ENCODE peak calls at places on chromosome 18, in nine cellular contexts. One of them, this sample, is unnamed.

GRCh38 chr18:61882296-61883004 is 10.4 kb downstream of the RNF152 start:
- DNase-seq in thyroid gland: no peak
- DNase-seq in adrenal gland: no peak
- DNase-seq in GM12878: no peak
- DNase-seq in astrocyte of the spinal cord: peak; percentile 9
- DNase-seq in neural progenitor cell: no peak
- DNase-seq in hepatocyte: peak; percentile 11
- DNase-seq in IMR-90: peak; percentile 19
- DNase-seq in AG04449: no peak
- DNase-seq in this sample: no peak

GRCh38 chr18:36757081-36757480 is 71.7 kb downstream of the TPGS2 start:
- DNase-seq in thyroid gland: no peak
- DNase-seq in adrenal gland: no peak
- DNase-seq in GM12878: no peak
- DNase-seq in astrocyte of the spinal cord: peak; percentile 70
- DNase-seq in neural progenitor cell: peak; percentile 71
- DNase-seq in hepatocyte: peak; percentile 76
- DNase-seq in IMR-90: peak; percentile 80
- DNase-seq in AG04449: peak; percentile 49
- DNase-seq in this sample: peak; percentile 65

GRCh38 chr18:79503891-79504475 is 108.3 kb downstream of the NFATC1 start:
- DNase-seq in thyroid gland: no peak
- DNase-seq in adrenal gland: no peak
- DNase-seq in GM12878: no peak
- DNase-seq in astrocyte of the spinal cord: no peak
- DNase-seq in neural progenitor cell: no peak
- DNase-seq in hepatocyte: no peak
- DNase-seq in IMR-90: no peak
- DNase-seq in AG04449: no peak
- DNase-seq in this sample: no peak

GRCh38 chr18:41858761-41859555 is 96.1 kb upstream of the PIK3C3 start:
- DNase-seq in thyroid gland: no peak
- DNase-seq in adrenal gland: no peak
- DNase-seq in GM12878: no peak
- DNase-seq in astrocyte of the spinal cord: no peak
- DNase-seq in neural progenitor cell: no peak
- DNase-seq in hepatocyte: no peak
- DNase-seq in IMR-90: no peak
- DNase-seq in AG04449: no peak
- DNase-seq in this sample: no peak

GRCh38 chr18:79635127-79635726 is 44.4 kb upstream of the CTDP1 start:
- DNase-seq in thyroid gland: no peak
- DNase-seq in adrenal gland: no peak
- DNase-seq in GM12878: no peak
- DNase-seq in astrocyte of the spinal cord: no peak
- DNase-seq in neural progenitor cell: no peak
- DNase-seq in hepatocyte: no peak
- DNase-seq in IMR-90: no peak
- DNase-seq in AG04449: no peak
- DNase-seq in this sample: no peak

GRCh38 chr18:12154356-12154755 is 60.7 kb downstream of the ANKRD62 start:
- DNase-seq in thyroid gland: no peak
- DNase-seq in adrenal gland: no peak
- DNase-seq in GM12878: no peak
- DNase-seq in astrocyte of the spinal cord: no peak
- DNase-seq in neural progenitor cell: no peak
- DNase-seq in hepatocyte: no peak
- DNase-seq in IMR-90: no peak
- DNase-seq in AG04449: no peak
- DNase-seq in this sample: no peak

GRCh38 chr18:63132819-63133200 is 186.8 kb downstream of the BCL2 start:
- DNase-seq in thyroid gland: peak; percentile 85
- DNase-seq in adrenal gland: no peak
- DNase-seq in GM12878: no peak
- DNase-seq in astrocyte of the spinal cord: no peak
- DNase-seq in neural progenitor cell: no peak
- DNase-seq in hepatocyte: peak; percentile 13
- DNase-seq in IMR-90: no peak
- DNase-seq in AG04449: no peak
- DNase-seq in this sample: no peak

GRCh38 chr18:48007955-48008701 is 77.7 kb upstream of the SMAD2 start:
- DNase-seq in thyroid gland: peak; percentile 78
- DNase-seq in adrenal gland: peak; percentile 78
- DNase-seq in GM12878: no peak
- DNase-seq in astrocyte of the spinal cord: peak; percentile 51
- DNase-seq in neural progenitor cell: peak; percentile 96
- DNase-seq in hepatocyte: peak; percentile 89
- DNase-seq in IMR-90: no peak
- DNase-seq in AG04449: no peak
- DNase-seq in this sample: no peak

GRCh38 chr18:22169889-22170420 is 566 bp downstream of the GATA6 start:
- DNase-seq in thyroid gland: peak; percentile 62
- DNase-seq in adrenal gland: peak; percentile 69
- DNase-seq in GM12878: no peak
- DNase-seq in astrocyte of the spinal cord: no peak
- DNase-seq in neural progenitor cell: no peak
- DNase-seq in hepatocyte: no peak
- DNase-seq in IMR-90: peak; percentile 53
- DNase-seq in AG04449: no peak
- DNase-seq in this sample: no peak

GRCh38 chr18:69752737-69753380 is 194.8 kb downstream of the CD226 start:
- DNase-seq in thyroid gland: no peak
- DNase-seq in adrenal gland: no peak
- DNase-seq in GM12878: no peak
- DNase-seq in astrocyte of the spinal cord: no peak
- DNase-seq in neural progenitor cell: no peak
- DNase-seq in hepatocyte: no peak
- DNase-seq in IMR-90: no peak
- DNase-seq in AG04449: no peak
- DNase-seq in this sample: no peak

GRCh38 chr18:74604366-74604765 is 6.7 kb downstream of the ZNF407 start:
- DNase-seq in thyroid gland: no peak
- DNase-seq in adrenal gland: no peak
- DNase-seq in GM12878: no peak
- DNase-seq in astrocyte of the spinal cord: no peak
- DNase-seq in neural progenitor cell: no peak
- DNase-seq in hepatocyte: no peak
- DNase-seq in IMR-90: no peak
- DNase-seq in AG04449: no peak
- DNase-seq in this sample: no peak

GRCh38 chr18:79519751-79520472 is 124.2 kb downstream of the NFATC1 start:
- DNase-seq in thyroid gland: no peak
- DNase-seq in adrenal gland: peak; percentile 42
- DNase-seq in GM12878: no peak
- DNase-seq in astrocyte of the spinal cord: no peak
- DNase-seq in neural progenitor cell: peak; percentile 50
- DNase-seq in hepatocyte: peak; percentile 50
- DNase-seq in IMR-90: peak; percentile 38
- DNase-seq in AG04449: no peak
- DNase-seq in this sample: no peak

GRCh38 chr18:2932247-2933181 is 80.4 kb downstream of the LPIN2 start:
- DNase-seq in thyroid gland: no peak
- DNase-seq in adrenal gland: no peak
- DNase-seq in GM12878: peak; percentile 23
- DNase-seq in astrocyte of the spinal cord: peak; percentile 72
- DNase-seq in neural progenitor cell: peak; percentile 80
- DNase-seq in hepatocyte: peak; percentile 81
- DNase-seq in IMR-90: peak; percentile 70
- DNase-seq in AG04449: no peak
- DNase-seq in this sample: peak; percentile 52

GRCh38 chr18:23353459-23353858 is 99.6 kb upstream of the RIOK3 start:
- DNase-seq in thyroid gland: no peak
- DNase-seq in adrenal gland: no peak
- DNase-seq in GM12878: peak; percentile 56
- DNase-seq in astrocyte of the spinal cord: no peak
- DNase-seq in neural progenitor cell: no peak
- DNase-seq in hepatocyte: no peak
- DNase-seq in IMR-90: no peak
- DNase-seq in AG04449: no peak
- DNase-seq in this sample: no peak

GRCh38 chr18:24009651-24010333 is 4.8 kb upstream of the TTC39C start:
- DNase-seq in thyroid gland: no peak
- DNase-seq in adrenal gland: no peak
- DNase-seq in GM12878: peak; percentile 74
- DNase-seq in astrocyte of the spinal cord: no peak
- DNase-seq in neural progenitor cell: no peak
- DNase-seq in hepatocyte: no peak
- DNase-seq in IMR-90: no peak
- DNase-seq in AG04449: no peak
- DNase-seq in this sample: no peak

GRCh38 chr18:2901405-2901989 is 54.7 kb downstream of the EMILIN2 start:
- DNase-seq in thyroid gland: no peak
- DNase-seq in adrenal gland: peak; percentile 21
- DNase-seq in GM12878: no peak
- DNase-seq in astrocyte of the spinal cord: peak; percentile 44
- DNase-seq in neural progenitor cell: no peak
- DNase-seq in hepatocyte: peak; percentile 65
- DNase-seq in IMR-90: peak; percentile 22
- DNase-seq in AG04449: no peak
- DNase-seq in this sample: no peak

GRCh38 chr18:76805221-76805620 is 17.1 kb upstream of the ZNF236 start:
- DNase-seq in thyroid gland: no peak
- DNase-seq in adrenal gland: no peak
- DNase-seq in GM12878: no peak
- DNase-seq in astrocyte of the spinal cord: peak; percentile 39
- DNase-seq in neural progenitor cell: no peak
- DNase-seq in hepatocyte: no peak
- DNase-seq in IMR-90: peak; percentile 45
- DNase-seq in AG04449: no peak
- DNase-seq in this sample: no peak

GRCh38 chr18:79410731-79411613 is 15.2 kb downstream of the NFATC1 start:
- DNase-seq in thyroid gland: no peak
- DNase-seq in adrenal gland: no peak
- DNase-seq in GM12878: no peak
- DNase-seq in astrocyte of the spinal cord: no peak
- DNase-seq in neural progenitor cell: no peak
- DNase-seq in hepatocyte: no peak
- DNase-seq in IMR-90: no peak
- DNase-seq in AG04449: no peak
- DNase-seq in this sample: no peak

GRCh38 chr18:12434541-12434929 is 26.8 kb downstream of the PRELID3A start:
- DNase-seq in thyroid gland: no peak
- DNase-seq in adrenal gland: no peak
- DNase-seq in GM12878: no peak
- DNase-seq in astrocyte of the spinal cord: no peak
- DNase-seq in neural progenitor cell: no peak
- DNase-seq in hepatocyte: no peak
- DNase-seq in IMR-90: no peak
- DNase-seq in AG04449: no peak
- DNase-seq in this sample: no peak

GRCh38 chr18:50340078-50340477 is 34.8 kb upstream of the SKA1 start:
- DNase-seq in thyroid gland: no peak
- DNase-seq in adrenal gland: no peak
- DNase-seq in GM12878: no peak
- DNase-seq in astrocyte of the spinal cord: no peak
- DNase-seq in neural progenitor cell: no peak
- DNase-seq in hepatocyte: no peak
- DNase-seq in IMR-90: no peak
- DNase-seq in AG04449: no peak
- DNase-seq in this sample: no peak
- TF ChIP-seq CTCF in thyroid gland: no peak
- TF ChIP-seq CTCF in adrenal gland: no peak
- TF ChIP-seq CTCF in GM12878: no peak
- TF ChIP-seq CTCF in astrocyte of the spinal cord: no peak
- TF ChIP-seq CTCF in neural progenitor cell: peak; percentile 10
- TF ChIP-seq CTCF in hepatocyte: no peak
- TF ChIP-seq CTCF in IMR-90: no peak
- TF ChIP-seq CTCF in AG04449: no peak
- TF ChIP-seq CTCF in this sample: no peak

GRCh38 chr18:13501896-13502295 is 224.5 kb downstream of the FAM210A start:
- DNase-seq in thyroid gland: peak; percentile 52
- DNase-seq in adrenal gland: no peak
- DNase-seq in GM12878: peak; percentile 57
- DNase-seq in astrocyte of the spinal cord: no peak
- DNase-seq in neural progenitor cell: no peak
- DNase-seq in hepatocyte: no peak
- DNase-seq in IMR-90: no peak
- DNase-seq in AG04449: no peak
- DNase-seq in this sample: no peak
- H3K4me3 ChIP-seq in thyroid gland: no peak overlapping the region
- H3K4me3 ChIP-seq in adrenal gland: no peak overlapping the region
- H3K4me3 ChIP-seq in GM12878: no peak overlapping the region
- H3K4me3 ChIP-seq in astrocyte of the spinal cord: no peak overlapping the region
- H3K4me3 ChIP-seq in neural progenitor cell: no peak overlapping the region
- H3K4me3 ChIP-seq in hepatocyte: no peak overlapping the region
- H3K4me3 ChIP-seq in IMR-90: no peak overlapping the region
- H3K4me3 ChIP-seq in AG04449: no peak overlapping the region
- H3K4me3 ChIP-seq in this sample: no peak overlapping the region

GRCh38 chr18:46459789-46460455 is 197.1 kb downstream of the LOXHD1 start:
- DNase-seq in thyroid gland: no peak
- DNase-seq in adrenal gland: peak; percentile 15
- DNase-seq in GM12878: no peak
- DNase-seq in astrocyte of the spinal cord: no peak
- DNase-seq in neural progenitor cell: peak; percentile 52
- DNase-seq in hepatocyte: no peak
- DNase-seq in IMR-90: no peak
- DNase-seq in AG04449: no peak
- DNase-seq in this sample: no peak

GRCh38 chr18:46462523-46462922 is 194.5 kb downstream of the LOXHD1 start:
- DNase-seq in thyroid gland: no peak
- DNase-seq in adrenal gland: no peak
- DNase-seq in GM12878: no peak
- DNase-seq in astrocyte of the spinal cord: no peak
- DNase-seq in neural progenitor cell: peak; percentile 28
- DNase-seq in hepatocyte: no peak
- DNase-seq in IMR-90: no peak
- DNase-seq in AG04449: no peak
- DNase-seq in this sample: no peak

GRCh38 chr18:46464926-46465655 is 191.9 kb downstream of the LOXHD1 start:
- DNase-seq in thyroid gland: no peak
- DNase-seq in adrenal gland: peak; percentile 11
- DNase-seq in GM12878: no peak
- DNase-seq in astrocyte of the spinal cord: no peak
- DNase-seq in neural progenitor cell: no peak
- DNase-seq in hepatocyte: no peak
- DNase-seq in IMR-90: no peak
- DNase-seq in AG04449: no peak
- DNase-seq in this sample: no peak

GRCh38 chr18:46460754-46461153 is 196.3 kb downstream of the LOXHD1 start:
- DNase-seq in thyroid gland: no peak
- DNase-seq in adrenal gland: peak; percentile 27
- DNase-seq in GM12878: no peak
- DNase-seq in astrocyte of the spinal cord: no peak
- DNase-seq in neural progenitor cell: no peak
- DNase-seq in hepatocyte: no peak
- DNase-seq in IMR-90: no peak
- DNase-seq in AG04449: no peak
- DNase-seq in this sample: no peak

GRCh38 chr18:46461993-46462392 is 195.0 kb downstream of the LOXHD1 start:
- DNase-seq in thyroid gland: no peak
- DNase-seq in adrenal gland: peak; percentile 25
- DNase-seq in GM12878: no peak
- DNase-seq in astrocyte of the spinal cord: no peak
- DNase-seq in neural progenitor cell: no peak
- DNase-seq in hepatocyte: no peak
- DNase-seq in IMR-90: no peak
- DNase-seq in AG04449: no peak
- DNase-seq in this sample: no peak
- TF ChIP-seq CTCF in thyroid gland: no peak
- TF ChIP-seq CTCF in adrenal gland: no peak
- TF ChIP-seq CTCF in GM12878: no peak
- TF ChIP-seq CTCF in astrocyte of the spinal cord: no peak
- TF ChIP-seq CTCF in neural progenitor cell: no peak
- TF ChIP-seq CTCF in hepatocyte: no peak
- TF ChIP-seq CTCF in IMR-90: no peak
- TF ChIP-seq CTCF in AG04449: no peak
- TF ChIP-seq CTCF in this sample: no peak

GRCh38 chr18:34158881-34159690 is 65.6 kb downstream of the NOL4 start:
- DNase-seq in thyroid gland: peak; percentile 24
- DNase-seq in adrenal gland: peak; percentile 82
- DNase-seq in GM12878: no peak
- DNase-seq in astrocyte of the spinal cord: peak; percentile 39
- DNase-seq in neural progenitor cell: peak; percentile 89
- DNase-seq in hepatocyte: peak; percentile 64
- DNase-seq in IMR-90: peak; percentile 0
- DNase-seq in AG04449: no peak
- DNase-seq in this sample: peak; percentile 36
- H3K4me3 ChIP-seq in thyroid gland: no peak overlapping the region
- H3K4me3 ChIP-seq in adrenal gland: no peak overlapping the region
- H3K4me3 ChIP-seq in GM12878: no peak overlapping the region
- H3K4me3 ChIP-seq in astrocyte of the spinal cord: peak overlapping the region; percentile 41
- H3K4me3 ChIP-seq in neural progenitor cell: peak overlapping the region; percentile 54
- H3K4me3 ChIP-seq in hepatocyte: peak overlapping the region; percentile 12
- H3K4me3 ChIP-seq in IMR-90: no peak overlapping the region
- H3K4me3 ChIP-seq in AG04449: peak overlapping the region; percentile 38
- H3K4me3 ChIP-seq in this sample: peak overlapping the region; percentile 43

This sample was measured in astrocyte of the cerebellum.